ENCODE peak calls at places on chromosomes 5 and 9, in six cellular contexts. Y is cardiac muscle cell, I is endodermal cell, T is IMR-90, L is DND-41, M is GM23338. A is an unnamed sample.

GRCh38 chr9:134130503-134131375 is 5.1 kb upstream of the WDR5 start:
- DNase-seq in I (peak; percentile 87), T (peak; percentile 11), M (peak; percentile 93), L (no peak), Y (peak; percentile 39), A (no peak)

GRCh38 chr5:96492654-96493053 is 59.6 kb upstream of the PCSK1 start:
- DNase-seq in T (no peak), M (no peak), Y (peak; percentile 58), I (no peak), L (no peak), A (no peak)

GRCh38 chr5:140295414-140295813 is 7.5 kb downstream of the PFDN1 start:
- DNase-seq in T (peak; percentile 99), M (no peak), L (no peak), I (no peak), Y (peak; percentile 95), A (no peak)

GRCh38 chr9:14014209-14014608 is 299.7 kb downstream of the NFIB start:
- DNase-seq in T (no peak), L (no peak), Y (no peak), M (no peak), I (no peak), A (no peak)

GRCh38 chr5:33275921-33276705 is 164.7 kb upstream of the TARS1 start:
- DNase-seq in Y (no peak), I (no peak), L (no peak), T (peak; percentile 3), M (no peak), A (no peak)

GRCh38 chr5:55969956-55970355 is 24.8 kb downstream of the IL6ST start:
- DNase-seq in T (peak; percentile 54), I (no peak), Y (peak; percentile 35), L (no peak), M (no peak), A (no peak)

GRCh38 chr5:133347039-133347438 is 265.3 kb downstream of the FSTL4 start:
- DNase-seq in M (peak; percentile 43), T (no peak), Y (no peak), I (no peak), L (no peak), A (no peak)

GRCh38 chr5:142779163-142779562 is 9.0 kb downstream of the ARHGAP26 start:
- DNase-seq in I (peak; percentile 63), L (no peak), Y (peak; percentile 52), M (peak; percentile 43), T (no peak), A (no peak)

GRCh38 chr9:124510650-124511425 is 3.6 kb upstream of the NR5A1 start:
- DNase-seq in L (no peak), Y (no peak), I (no peak), T (peak; percentile 21), M (no peak), A (no peak)

GRCh38 chr9:21993893-21994525 is at the start of gene CDKN2A:
- DNase-seq in T (peak; percentile 31), L (no peak), I (peak; percentile 84), M (peak; percentile 72), Y (peak; percentile 48), A (peak; percentile 61)

GRCh38 chr5:113748403-113748802 is 234.9 kb downstream of the YTHDC2 start:
- DNase-seq in L (no peak), I (no peak), T (no peak), Y (no peak), M (no peak), A (no peak)

GRCh38 chr9:76759726-76760125 is 4.5 kb upstream of the PCA3 start:
- DNase-seq in Y (no peak), L (no peak), T (no peak), I (no peak), M (no peak), A (no peak)

GRCh38 chr5:77168187-77168883 is 42.1 kb upstream of the PDE8B start:
- DNase-seq in Y (peak; percentile 64), L (no peak), M (no peak), I (peak; percentile 27), T (peak; percentile 57), A (no peak)

GRCh38 chr5:38666668-38667498 is 110.4 kb upstream of the LIFR start:
- DNase-seq in M (peak; percentile 48), T (peak; percentile 34), I (peak; percentile 71), Y (peak; percentile 74), L (no peak), A (no peak)

GRCh38 chr9:124108216-124108615 is 96.6 kb downstream of the LHX2 start:
- DNase-seq in L (no peak), M (no peak), I (no peak), T (no peak), Y (no peak), A (no peak)

GRCh38 chr5:30368064-30368463 is 825.4 kb upstream of the CDH6 start:
- DNase-seq in T (no peak), Y (no peak), L (no peak), I (no peak), M (no peak), A (no peak)

GRCh38 chr5:103582364-103582763 is 19.8 kb upstream of the NUDT12 start:
- DNase-seq in T (peak; percentile 50), I (peak; percentile 53), M (peak; percentile 74), L (peak; percentile 24), Y (peak; percentile 73), A (no peak)

GRCh38 chr5:16538001-16538400 is 72.4 kb upstream of the ZNF622 start:
- DNase-seq in T (no peak), Y (no peak), L (no peak), M (no peak), I (no peak), A (no peak)

GRCh38 chr5:79093762-79094161 is 17.8 kb upstream of the BHMT start:
- DNase-seq in I (no peak), T (no peak), M (no peak), L (no peak), Y (no peak), A (no peak)

GRCh38 chr9:134213508-134214394 is 49.4 kb upstream of the RNU6ATAC start:
- DNase-seq in I (no peak), Y (no peak), M (no peak), L (no peak), T (no peak), A (no peak)

GRCh38 chr5:6253846-6254245 is 124.5 kb downstream of the MED10 start:
- DNase-seq in M (no peak), T (no peak), I (no peak), Y (no peak), L (no peak), A (no peak)

GRCh38 chr9:88663766-88664419 is 128.9 kb downstream of the NXNL2 start:
- DNase-seq in T (peak; percentile 75), I (no peak), M (no peak), Y (peak; percentile 85), L (no peak), A (no peak)

GRCh38 chr5:39717186-39717897 is 292.6 kb upstream of the DAB2 start:
- DNase-seq in T (peak; percentile 58), Y (no peak), I (no peak), M (no peak), L (no peak), A (no peak)

DNA sequence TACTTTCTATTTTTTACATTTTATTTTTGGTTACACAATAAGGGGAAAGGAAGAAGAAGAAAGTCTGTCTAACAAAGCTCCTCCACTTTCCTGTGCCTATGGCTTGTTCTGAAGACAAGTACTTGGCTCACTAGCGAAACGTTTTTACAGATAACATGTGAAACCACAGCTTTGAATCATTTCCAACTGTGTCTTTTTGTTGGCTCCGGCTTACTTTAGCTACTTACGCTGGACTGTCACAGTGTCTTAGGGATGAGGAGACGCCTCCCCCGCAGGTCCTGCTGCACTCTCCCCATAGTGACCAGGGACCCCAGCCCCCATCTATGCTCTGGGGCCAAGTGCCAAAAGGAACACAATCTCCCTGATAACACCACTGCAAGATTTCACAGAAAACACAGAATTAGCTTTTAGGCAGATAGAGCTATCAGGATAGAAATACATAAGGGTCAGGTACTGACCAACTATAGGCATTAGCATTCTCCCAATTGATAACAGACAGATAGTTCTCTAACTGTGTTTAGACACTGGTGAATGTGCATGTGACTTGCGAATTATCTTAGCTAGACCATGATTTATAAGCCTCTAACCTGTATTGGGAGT is 219.0 kb downstream of the ADAMTS6 start:
- DNase-seq in M (no peak), Y (peak; percentile 96), L (no peak), I (no peak), T (peak; percentile 93), A (no peak)
- H3K27ac ChIP-seq in M (no peak overlapping the region), Y (peak overlapping the region; percentile 68), L (no peak overlapping the region), I (peak overlapping the region; percentile 31), T (no peak overlapping the region), A (no peak overlapping the region)

DNA sequence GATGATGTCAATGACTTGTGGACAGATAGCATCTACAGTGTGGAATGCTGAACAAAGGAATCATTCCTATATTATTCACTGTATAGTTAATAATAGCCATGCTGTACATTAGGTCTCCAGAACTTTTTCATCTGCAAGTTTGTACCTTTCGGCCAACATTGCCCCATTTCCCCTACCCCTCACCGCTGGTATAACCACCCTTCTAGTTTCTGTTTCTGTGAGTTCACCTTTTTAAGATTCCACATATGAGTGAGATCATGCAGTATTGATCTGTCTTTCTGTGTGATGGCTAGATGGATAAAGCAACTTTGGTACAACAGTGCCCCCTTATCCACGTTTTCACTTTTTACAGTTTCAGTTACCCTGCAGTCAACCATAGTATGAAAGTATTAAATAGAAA is 18.8 kb upstream of the ALDH1B1 start:
- DNase-seq in L (no peak), I (peak; percentile 12), T (no peak), M (no peak), Y (no peak), A (no peak)
- TF ChIP-seq CTCF in L (no peak), I (no peak), T (no peak), M (peak; percentile 2), Y (no peak), A (no peak)

DNA sequence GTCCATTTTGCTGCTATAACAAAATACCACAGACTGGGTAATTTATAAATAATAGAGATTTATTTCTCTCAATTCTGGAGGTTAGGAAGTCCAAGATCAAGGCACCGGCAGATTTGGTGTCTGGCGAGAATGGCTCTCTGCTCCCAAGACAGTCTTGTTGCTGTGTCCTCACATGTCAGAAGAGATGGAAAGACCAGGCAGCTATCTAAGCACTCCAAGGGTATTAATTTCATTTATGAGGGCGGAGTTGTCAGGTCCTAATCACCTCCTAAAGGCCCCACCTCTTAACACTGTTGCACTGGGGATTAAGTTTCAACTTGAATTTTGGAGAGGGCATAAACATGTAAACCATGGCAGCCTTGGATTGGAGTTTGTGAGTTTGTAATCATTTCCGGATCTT is 30.3 kb downstream of the ADCY2 start:
- DNase-seq in L (no peak), I (no peak), T (no peak), Y (no peak), M (no peak), A (no peak)
- H3K27ac ChIP-seq in L (no peak overlapping the region), I (no peak overlapping the region), T (no peak overlapping the region), Y (no peak overlapping the region), M (peak overlapping the region; percentile 57), A (no peak overlapping the region)

DNA sequence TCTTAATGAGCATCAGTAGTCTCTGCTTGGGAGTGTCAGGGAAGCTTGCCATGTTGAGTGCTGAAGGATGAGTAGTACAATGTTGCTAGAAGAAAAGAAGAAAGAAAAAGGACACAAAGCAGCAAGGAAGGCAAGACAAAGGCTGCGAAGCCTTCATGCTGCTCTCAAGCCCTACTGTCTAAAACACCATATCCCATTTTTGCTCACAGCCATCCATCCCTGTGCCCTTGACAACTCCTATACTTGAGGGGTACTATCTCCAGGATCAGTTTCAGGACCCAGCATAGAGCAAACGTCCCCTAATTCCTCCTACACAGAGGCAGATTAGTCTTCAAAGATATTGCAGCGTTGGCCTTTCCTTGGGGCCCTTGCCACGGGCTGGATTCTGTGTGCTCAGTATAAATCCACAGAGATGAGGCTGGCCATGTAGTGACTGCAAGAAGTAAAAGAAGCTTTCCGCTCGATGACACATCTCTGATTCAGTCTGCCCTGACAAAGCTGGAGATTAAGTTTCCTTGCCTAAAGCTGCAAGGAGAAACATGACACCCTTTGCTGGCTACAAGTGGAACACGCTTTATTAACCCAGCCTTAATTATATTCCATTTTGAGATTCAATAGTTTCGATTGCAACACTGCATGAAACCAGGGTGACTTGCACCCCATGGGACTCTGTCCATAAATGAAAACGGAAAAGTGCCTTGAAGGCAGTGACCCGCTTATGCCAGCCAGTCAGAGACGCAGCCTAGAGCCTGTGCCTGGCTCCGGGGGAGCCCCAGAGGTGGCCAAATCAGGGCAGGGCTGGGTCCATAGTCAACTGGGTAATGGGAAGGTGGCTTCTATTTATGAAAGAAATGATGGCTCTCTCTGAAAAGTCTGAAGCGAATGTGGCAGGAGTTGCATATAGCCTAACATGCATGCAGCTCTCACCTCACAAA is 304.5 kb downstream of the ACTL7B start:
- DNase-seq in L (no peak), Y (peak; percentile 78), M (peak; percentile 8), I (no peak), T (peak; percentile 96), A (no peak)
- TF ChIP-seq CTCF in L (no peak), Y (no peak), M (no peak), I (no peak), T (no peak), A (no peak)